ENCODE peak calls at places on chromosomes 1 and 21, in seven cellular contexts. One of them, this sample, is unnamed.
A peak's percentile ranks its signal among the peaks of the same experiment; 100 is the strongest.

GRCh38 chr1:2308844-2309243 is 80.7 kb downstream of the SKI start:
- DNase-seq in astrocyte: no peak
- DNase-seq in lung: no peak
- DNase-seq in breast epithelium: no peak
- DNase-seq in pancreas: no peak
- DNase-seq in esophagus muscularis mucosa: no peak
- DNase-seq in WERI-Rb-1: no peak
- DNase-seq in this sample: no peak

GRCh38 chr1:230572121-230573083 is 69.9 kb upstream of the COG2 start:
- DNase-seq in astrocyte: no peak
- DNase-seq in lung: no peak
- DNase-seq in breast epithelium: no peak
- DNase-seq in pancreas: no peak
- DNase-seq in esophagus muscularis mucosa: no peak
- DNase-seq in WERI-Rb-1: no peak
- DNase-seq in this sample: peak; percentile 47

GRCh38 chr21:45460611-45461368 is 55.8 kb downstream of the COL18A1 start:
- DNase-seq in astrocyte: peak; percentile 96
- DNase-seq in lung: no peak
- DNase-seq in breast epithelium: no peak
- DNase-seq in pancreas: no peak
- DNase-seq in esophagus muscularis mucosa: no peak
- DNase-seq in WERI-Rb-1: no peak
- DNase-seq in this sample: peak; percentile 37

GRCh38 chr1:28436211-28436769 is 66.8 kb downstream of the PHACTR4 start:
- DNase-seq in astrocyte: no peak
- DNase-seq in lung: no peak
- DNase-seq in breast epithelium: no peak
- DNase-seq in pancreas: no peak
- DNase-seq in esophagus muscularis mucosa: no peak
- DNase-seq in WERI-Rb-1: no peak
- DNase-seq in this sample: no peak

GRCh38 chr1:154609398-154610380 is 1.7 kb upstream of the ADAR start:
- DNase-seq in astrocyte: no peak
- DNase-seq in lung: no peak
- DNase-seq in breast epithelium: no peak
- DNase-seq in pancreas: no peak
- DNase-seq in esophagus muscularis mucosa: no peak
- DNase-seq in WERI-Rb-1: no peak
- DNase-seq in this sample: peak; percentile 52

GRCh38 chr21:46253610-46254124 is 25.1 kb upstream of the LSS start:
- DNase-seq in astrocyte: no peak
- DNase-seq in lung: no peak
- DNase-seq in breast epithelium: no peak
- DNase-seq in pancreas: no peak
- DNase-seq in esophagus muscularis mucosa: no peak
- DNase-seq in WERI-Rb-1: no peak
- DNase-seq in this sample: no peak

GRCh38 chr1:228344631-228345072 is 62.0 kb downstream of the TRIM11 start:
- DNase-seq in astrocyte: no peak
- DNase-seq in lung: no peak
- DNase-seq in breast epithelium: peak; percentile 31
- DNase-seq in pancreas: peak; percentile 29
- DNase-seq in esophagus muscularis mucosa: no peak
- DNase-seq in WERI-Rb-1: peak; percentile 1
- DNase-seq in this sample: peak; percentile 49

GRCh38 chr1:6095511-6096242 is 50.0 kb downstream of the KCNAB2 start:
- DNase-seq in astrocyte: no peak
- DNase-seq in lung: no peak
- DNase-seq in breast epithelium: no peak
- DNase-seq in pancreas: peak; percentile 52
- DNase-seq in esophagus muscularis mucosa: no peak
- DNase-seq in WERI-Rb-1: no peak
- DNase-seq in this sample: no peak

GRCh38 chr1:182955596-182956588 is 2.9 kb upstream of the SHCBP1L start:
- DNase-seq in astrocyte: peak; percentile 93
- DNase-seq in lung: no peak
- DNase-seq in breast epithelium: no peak
- DNase-seq in pancreas: no peak
- DNase-seq in esophagus muscularis mucosa: no peak
- DNase-seq in WERI-Rb-1: peak; percentile 59
- DNase-seq in this sample: peak; percentile 14

GRCh38 chr1:11515403-11516300 is 36.7 kb downstream of the DISP3 start:
- DNase-seq in astrocyte: no peak
- DNase-seq in lung: no peak
- DNase-seq in breast epithelium: peak; percentile 43
- DNase-seq in pancreas: no peak
- DNase-seq in esophagus muscularis mucosa: no peak
- DNase-seq in WERI-Rb-1: no peak
- DNase-seq in this sample: no peak
- H3K4me3 ChIP-seq in astrocyte: no peak overlapping the region
- H3K4me3 ChIP-seq in lung: no peak overlapping the region
- H3K4me3 ChIP-seq in breast epithelium: no peak overlapping the region
- H3K4me3 ChIP-seq in pancreas: no peak overlapping the region
- H3K4me3 ChIP-seq in esophagus muscularis mucosa: no peak overlapping the region
- H3K4me3 ChIP-seq in WERI-Rb-1: no peak overlapping the region
- H3K4me3 ChIP-seq in this sample: no peak overlapping the region

DNA sequence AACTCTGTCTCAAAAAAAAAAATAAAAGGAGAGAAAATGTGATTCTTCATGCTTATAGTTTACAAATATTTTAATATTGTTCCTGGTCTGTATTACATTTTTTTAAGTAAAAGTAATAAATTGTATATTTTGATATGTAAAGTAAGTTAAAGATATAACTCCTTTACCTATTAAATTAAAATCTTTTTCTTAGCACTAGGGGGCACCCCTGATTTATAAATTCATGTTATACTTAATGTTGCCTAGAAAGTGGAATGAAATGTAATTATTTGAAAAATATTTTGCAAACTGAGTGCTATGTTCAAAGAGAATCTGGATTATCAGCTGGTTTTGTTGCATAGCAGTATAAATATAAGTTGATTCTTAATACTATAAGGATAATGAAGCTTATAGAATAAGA is 49.2 kb downstream of the RALGPS2 start:
- DNase-seq in astrocyte: no peak
- DNase-seq in lung: no peak
- DNase-seq in breast epithelium: no peak
- DNase-seq in pancreas: no peak
- DNase-seq in esophagus muscularis mucosa: no peak
- DNase-seq in WERI-Rb-1: no peak
- DNase-seq in this sample: peak; percentile 20
- TF ChIP-seq CTCF in astrocyte: peak; percentile 24
- TF ChIP-seq CTCF in lung: peak; percentile 2
- TF ChIP-seq CTCF in breast epithelium: peak; percentile 26
- TF ChIP-seq CTCF in pancreas: no peak
- TF ChIP-seq CTCF in esophagus muscularis mucosa: peak; percentile 46
- TF ChIP-seq CTCF in WERI-Rb-1: no peak
- TF ChIP-seq CTCF in this sample: no peak

DNA sequence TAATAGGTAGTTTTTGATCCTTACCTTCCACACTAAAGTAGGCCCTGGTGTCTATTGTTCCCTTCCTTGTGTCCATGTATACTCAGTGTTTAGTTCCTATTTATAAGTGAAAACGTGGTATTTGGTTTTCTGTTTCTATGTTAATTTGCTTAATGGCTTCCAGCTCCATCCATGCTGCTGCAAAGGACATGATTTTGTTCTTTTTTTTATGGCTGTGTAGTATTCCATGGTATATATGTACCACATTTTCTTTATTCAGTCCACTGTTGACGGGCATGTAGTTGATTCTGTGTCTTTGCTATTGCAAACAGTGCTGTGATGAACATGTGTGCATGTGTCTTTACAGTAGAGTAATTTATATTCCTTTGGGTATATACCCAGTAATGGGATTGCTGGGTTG is 20.8 kb downstream of the PRCC start:
- DNase-seq in astrocyte: no peak
- DNase-seq in lung: no peak
- DNase-seq in breast epithelium: no peak
- DNase-seq in pancreas: no peak
- DNase-seq in esophagus muscularis mucosa: no peak
- DNase-seq in WERI-Rb-1: no peak
- DNase-seq in this sample: no peak
- H3K36me3 ChIP-seq in astrocyte: peaks cover 22% of the 10 kb centered on the region
- H3K36me3 ChIP-seq in lung: peaks cover 36% of the 10 kb centered on the region
- H3K36me3 ChIP-seq in breast epithelium: no peaks in the 10 kb centered on the region
- H3K36me3 ChIP-seq in pancreas: no peaks in the 10 kb centered on the region
- H3K36me3 ChIP-seq in esophagus muscularis mucosa: peaks cover 52% of the 10 kb centered on the region
- H3K36me3 ChIP-seq in WERI-Rb-1: peaks cover 84% of the 10 kb centered on the region
- H3K36me3 ChIP-seq in this sample: peaks cover 19% of the 10 kb centered on the region

GRCh38 chr1:150627821-150628410 is 1.5 kb downstream of the ENSA start:
- DNase-seq in astrocyte: no peak
- DNase-seq in lung: no peak
- DNase-seq in breast epithelium: no peak
- DNase-seq in pancreas: no peak
- DNase-seq in esophagus muscularis mucosa: no peak
- DNase-seq in WERI-Rb-1: no peak
- DNase-seq in this sample: peak; percentile 35
- H3K4me3 ChIP-seq in astrocyte: peak overlapping the region; percentile 79
- H3K4me3 ChIP-seq in lung: no peak overlapping the region
- H3K4me3 ChIP-seq in breast epithelium: peak overlapping the region; percentile 70
- H3K4me3 ChIP-seq in pancreas: no peak overlapping the region
- H3K4me3 ChIP-seq in esophagus muscularis mucosa: peak overlapping the region; percentile 71
- H3K4me3 ChIP-seq in WERI-Rb-1: peak overlapping the region; percentile 77
- H3K4me3 ChIP-seq in this sample: peak overlapping the region; percentile 52

GRCh38 chr1:86504895-86505625 is 36.3 kb downstream of the CLCA1 start:
- DNase-seq in astrocyte: peak; percentile 48
- DNase-seq in lung: no peak
- DNase-seq in breast epithelium: no peak
- DNase-seq in pancreas: no peak
- DNase-seq in esophagus muscularis mucosa: no peak
- DNase-seq in WERI-Rb-1: no peak
- DNase-seq in this sample: peak; percentile 58

GRCh38 chr1:86503477-86504129 is 34.9 kb downstream of the CLCA1 start:
- DNase-seq in astrocyte: no peak
- DNase-seq in lung: peak; percentile 63
- DNase-seq in breast epithelium: no peak
- DNase-seq in pancreas: no peak
- DNase-seq in esophagus muscularis mucosa: no peak
- DNase-seq in WERI-Rb-1: peak; percentile 44
- DNase-seq in this sample: no peak

GRCh38 chr1:86500731-86501130 is 32.0 kb downstream of the CLCA1 start:
- DNase-seq in astrocyte: no peak
- DNase-seq in lung: no peak
- DNase-seq in breast epithelium: no peak
- DNase-seq in pancreas: no peak
- DNase-seq in esophagus muscularis mucosa: no peak
- DNase-seq in WERI-Rb-1: no peak
- DNase-seq in this sample: no peak

GRCh38 chr1:86504130-86504479 is 35.4 kb downstream of the CLCA1 start:
- DNase-seq in astrocyte: peak; percentile 37
- DNase-seq in lung: peak; percentile 40
- DNase-seq in breast epithelium: no peak
- DNase-seq in pancreas: no peak
- DNase-seq in esophagus muscularis mucosa: no peak
- DNase-seq in WERI-Rb-1: no peak
- DNase-seq in this sample: no peak

DNA sequence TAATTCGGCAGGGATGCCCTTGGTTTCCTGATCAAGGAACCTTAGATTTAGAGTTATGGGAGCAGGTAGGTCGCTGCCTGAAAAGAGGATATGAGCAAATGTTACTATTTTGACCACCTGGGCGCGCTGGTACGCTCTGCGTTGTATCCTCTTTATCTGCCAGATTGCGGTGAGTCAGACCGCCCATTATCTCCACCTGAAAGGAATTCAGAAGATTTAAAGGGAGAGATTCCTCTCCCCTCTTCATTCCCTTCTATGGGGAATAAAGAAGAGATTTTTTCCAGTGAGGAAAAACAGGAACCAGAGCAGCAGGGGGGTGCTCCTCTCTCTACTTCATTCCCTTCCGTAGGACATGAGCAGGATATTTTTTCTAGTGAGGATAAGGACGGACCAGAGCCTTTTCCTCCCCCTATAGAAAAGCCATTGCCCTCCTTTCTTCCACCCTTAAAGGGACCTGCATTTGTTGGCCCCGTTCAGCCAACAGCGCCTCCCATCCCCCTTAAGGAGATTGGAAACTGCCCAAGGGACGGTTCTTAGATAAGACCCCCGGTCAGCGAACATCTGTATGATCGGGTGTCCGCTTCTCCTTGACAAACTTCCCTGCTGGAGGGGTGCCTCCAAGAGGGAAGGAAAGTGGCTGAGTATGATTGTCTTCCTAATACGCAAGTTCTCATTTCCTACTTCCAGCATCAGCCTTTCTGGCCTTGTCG is 34.1 kb downstream of the CLCA1 start:
- DNase-seq in astrocyte: no peak
- DNase-seq in lung: no peak
- DNase-seq in breast epithelium: no peak
- DNase-seq in pancreas: no peak
- DNase-seq in esophagus muscularis mucosa: no peak
- DNase-seq in WERI-Rb-1: peak; percentile 67
- DNase-seq in this sample: peak; percentile 60
- TF ChIP-seq CTCF in astrocyte: no peak
- TF ChIP-seq CTCF in lung: no peak
- TF ChIP-seq CTCF in breast epithelium: no peak
- TF ChIP-seq CTCF in pancreas: no peak
- TF ChIP-seq CTCF in esophagus muscularis mucosa: no peak
- TF ChIP-seq CTCF in WERI-Rb-1: no peak
- TF ChIP-seq CTCF in this sample: peak; percentile 27

GRCh38 chr1:45512641-45513054 is 9.0 kb downstream of the PRDX1 start:
- DNase-seq in astrocyte: peak; percentile 44
- DNase-seq in lung: peak; percentile 70
- DNase-seq in breast epithelium: no peak
- DNase-seq in pancreas: peak; percentile 62
- DNase-seq in esophagus muscularis mucosa: no peak
- DNase-seq in WERI-Rb-1: peak; percentile 93
- DNase-seq in this sample: peak; percentile 68
- H3K36me3 ChIP-seq in astrocyte: peaks cover 65% of the 10 kb centered on the region
- H3K36me3 ChIP-seq in lung: peaks cover 58% of the 10 kb centered on the region
- H3K36me3 ChIP-seq in breast epithelium: peaks cover 5% of the 10 kb centered on the region
- H3K36me3 ChIP-seq in pancreas: peaks cover 6% of the 10 kb centered on the region
- H3K36me3 ChIP-seq in esophagus muscularis mucosa: peaks cover 72% of the 10 kb centered on the region
- H3K36me3 ChIP-seq in WERI-Rb-1: peaks cover 93% of the 10 kb centered on the region
- H3K36me3 ChIP-seq in this sample: peaks cover 36% of the 10 kb centered on the region

GRCh38 chr1:24963099-24963872 is 33.2 kb upstream of the RUNX3 start:
- DNase-seq in astrocyte: no peak
- DNase-seq in lung: no peak
- DNase-seq in breast epithelium: no peak
- DNase-seq in pancreas: peak; percentile 54
- DNase-seq in esophagus muscularis mucosa: no peak
- DNase-seq in WERI-Rb-1: peak; percentile 80
- DNase-seq in this sample: no peak
- H3K4me3 ChIP-seq in astrocyte: no peak overlapping the region
- H3K4me3 ChIP-seq in lung: no peak overlapping the region
- H3K4me3 ChIP-seq in breast epithelium: no peak overlapping the region
- H3K4me3 ChIP-seq in pancreas: no peak overlapping the region
- H3K4me3 ChIP-seq in esophagus muscularis mucosa: no peak overlapping the region
- H3K4me3 ChIP-seq in WERI-Rb-1: no peak overlapping the region
- H3K4me3 ChIP-seq in this sample: no peak overlapping the region